ENCODE peak calls at places on chromosomes 2 and 18, in seven cellular contexts. Y, E, O, F, M, N and L are unnamed samples.

GRCh38 chr18:2028986-2029385 is 542.3 kb downstream of the METTL4 start:
- DNase-seq in Y (no peak), E (no peak), O (no peak), F (no peak), M (no peak), N (no peak), L (no peak)

GRCh38 chr18:79855147-79855910 is 57.6 kb downstream of the KCNG2 start:
- DNase-seq in Y (no peak), E (peak; percentile 32), O (no peak), F (no peak), M (peak; percentile 75), N (no peak), L (no peak)

GRCh38 chr2:99635710-99636431 is 146.1 kb upstream of the REV1 start:
- DNase-seq in Y (no peak), E (no peak), O (no peak), F (peak; percentile 64), M (no peak), N (no peak), L (no peak)

GRCh38 chr2:175633227-175633626 is 368.8 kb downstream of the LNPK start:
- DNase-seq in Y (no peak), E (no peak), O (no peak), F (no peak), M (no peak), N (no peak), L (no peak)

GRCh38 chr18:43661570-43661969 is 384.3 kb upstream of the SYT4 start:
- DNase-seq in Y (peak; percentile 9), E (peak; percentile 49), O (no peak), F (peak; percentile 71), M (no peak), N (no peak), L (no peak)

GRCh38 chr18:6215888-6216287 is 198.8 kb downstream of the L3MBTL4 start:
- DNase-seq in Y (no peak), E (no peak), O (no peak), F (no peak), M (no peak), N (no peak), L (no peak)

GRCh38 chr2:191115391-191115790 is 35.4 kb downstream of the STAT4 start:
- DNase-seq in Y (no peak), E (no peak), O (peak; percentile 53), F (peak; percentile 52), M (no peak), N (peak; percentile 48), L (no peak)

GRCh38 chr2:164701565-164701964 is 80.3 kb upstream of the GRB14 start:
- DNase-seq in Y (no peak), E (no peak), O (no peak), F (no peak), M (no peak), N (no peak), L (no peak)

GRCh38 chr2:29663266-29663665 is 258.1 kb downstream of the ALK start:
- DNase-seq in Y (no peak), E (no peak), O (no peak), F (peak; percentile 77), M (no peak), N (no peak), L (no peak)

GRCh38 chr2:46073540-46074018 is 223.6 kb upstream of the EPAS1 start:
- DNase-seq in Y (peak; percentile 47), E (no peak), O (no peak), F (peak; percentile 99), M (no peak), N (no peak), L (no peak)

GRCh38 chr2:10338242-10339188 is 35.8 kb downstream of the HPCAL1 start:
- DNase-seq in Y (no peak), E (no peak), O (no peak), F (no peak), M (peak; percentile 51), N (no peak), L (no peak)
- H3K4me3 ChIP-seq in Y (no peak overlapping the region), E (no peak overlapping the region), O (no peak overlapping the region), F (no peak overlapping the region), M (no peak overlapping the region), N (no peak overlapping the region), L (no peak overlapping the region)

GRCh38 chr18:62556397-62556796 is 33.6 kb downstream of the ZCCHC2 start:
- DNase-seq in Y (no peak), E (no peak), O (no peak), F (no peak), M (no peak), N (no peak), L (no peak)
- H3K36me3 ChIP-seq in Y (no peaks in the 10 kb centered on the region), E (no peaks in the 10 kb centered on the region), O (peaks cover 48% of the 10 kb centered on the region), F (peaks cover 2% of the 10 kb centered on the region), M (peaks cover 97% of the 10 kb centered on the region), N (peaks cover 75% of the 10 kb centered on the region), L (peaks cover 4% of the 10 kb centered on the region)

GRCh38 chr18:25038261-25038660 is 313.7 kb downstream of the ZNF521 start:
- DNase-seq in Y (no peak), E (no peak), O (no peak), F (no peak), M (no peak), N (no peak), L (no peak)
- H3K4me1 ChIP-seq in Y (no peaks in the 10 kb centered on the region), E (no peaks in the 10 kb centered on the region), O (no peaks in the 10 kb centered on the region), F (no peaks in the 10 kb centered on the region), M (peaks cover 3% of the 10 kb centered on the region), N (no peaks in the 10 kb centered on the region), L (no peaks in the 10 kb centered on the region)

GRCh38 chr2:187577310-187577709 is 23.1 kb upstream of the TFPI start:
- DNase-seq in Y (no peak), E (no peak), O (no peak), F (no peak), M (no peak), N (no peak), L (no peak)

GRCh38 chr2:187575081-187576067 is 21.1 kb upstream of the TFPI start:
- DNase-seq in Y (no peak), E (no peak), O (no peak), F (peak; percentile 51), M (no peak), N (no peak), L (no peak)

GRCh38 chr2:187576906-187577305 is 22.7 kb upstream of the TFPI start:
- DNase-seq in Y (no peak), E (no peak), O (no peak), F (peak; percentile 25), M (no peak), N (no peak), L (no peak)

GRCh38 chr2:187581125-187581896 is 27.1 kb upstream of the TFPI start:
- DNase-seq in Y (peak; percentile 19), E (no peak), O (no peak), F (peak; percentile 35), M (no peak), N (peak; percentile 1), L (no peak)

GRCh38 chr2:187580462-187581124 is 26.4 kb upstream of the TFPI start:
- DNase-seq in Y (no peak), E (no peak), O (no peak), F (peak; percentile 75), M (no peak), N (no peak), L (no peak)
- H3K4me3 ChIP-seq in Y (no peak overlapping the region), E (no peak overlapping the region), O (no peak overlapping the region), F (no peak overlapping the region), M (no peak overlapping the region), N (no peak overlapping the region), L (no peak overlapping the region)

GRCh38 chr2:240578488-240578887 is 8.0 kb upstream of the CAPN10 start:
- DNase-seq in Y (no peak), E (no peak), O (no peak), F (no peak), M (no peak), N (no peak), L (no peak)
- H3K36me3 ChIP-seq in Y (peaks cover 26% of the 10 kb centered on the region), E (no peaks in the 10 kb centered on the region), O (peaks cover 53% of the 10 kb centered on the region), F (peaks cover 5% of the 10 kb centered on the region), M (peaks cover 62% of the 10 kb centered on the region), N (peaks cover 33% of the 10 kb centered on the region), L (peaks cover 32% of the 10 kb centered on the region)

DNA sequence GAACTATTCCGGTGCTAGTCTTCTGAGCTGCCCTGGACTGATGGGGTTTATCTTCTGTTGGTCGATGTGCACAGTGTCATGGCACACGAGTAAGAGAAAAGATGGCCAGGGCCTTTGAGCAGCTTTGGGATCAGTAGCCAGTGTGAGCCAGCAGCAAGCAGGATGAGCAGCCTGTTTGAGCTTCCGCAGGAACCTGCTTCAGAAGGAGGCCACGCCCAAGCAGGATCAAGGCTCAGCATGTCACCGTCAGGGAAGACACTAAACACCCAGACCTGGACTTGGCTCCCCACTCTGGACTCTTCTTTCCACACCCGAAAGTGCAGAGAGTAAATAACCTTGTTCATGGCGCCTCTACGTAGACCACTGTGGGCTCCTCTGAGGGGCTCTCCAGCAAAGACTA is 25.2 kb upstream of the ASB1 start:
- DNase-seq in Y (no peak), E (no peak), O (no peak), F (no peak), M (no peak), N (no peak), L (no peak)
- H3K4me1 ChIP-seq in Y (no peaks in the 10 kb centered on the region), E (peaks cover 2% of the 10 kb centered on the region), O (no peaks in the 10 kb centered on the region), F (no peaks in the 10 kb centered on the region), M (no peaks in the 10 kb centered on the region), N (peaks cover 5% of the 10 kb centered on the region), L (peaks cover 5% of the 10 kb centered on the region)

GRCh38 chr2:4091013-4091412 is 387.6 kb downstream of the DCDC2C start:
- DNase-seq in Y (no peak), E (no peak), O (no peak), F (no peak), M (no peak), N (no peak), L (no peak)
- H3K4me3 ChIP-seq in Y (no peak overlapping the region), E (no peak overlapping the region), O (no peak overlapping the region), F (no peak overlapping the region), M (no peak overlapping the region), N (no peak overlapping the region), L (no peak overlapping the region)

GRCh38 chr2:209977386-209978239 is 24.8 kb upstream of the RPE start:
- DNase-seq in Y (no peak), E (no peak), O (no peak), F (peak; percentile 19), M (no peak), N (peak; percentile 51), L (no peak)

GRCh38 chr2:209974566-209974965 is 27.9 kb upstream of the RPE start:
- DNase-seq in Y (no peak), E (no peak), O (no peak), F (no peak), M (no peak), N (no peak), L (no peak)

GRCh38 chr2:209973328-209973727 is 29.1 kb upstream of the RPE start:
- DNase-seq in Y (no peak), E (no peak), O (no peak), F (peak; percentile 17), M (no peak), N (no peak), L (no peak)

GRCh38 chr2:209976698-209977385 is 25.6 kb upstream of the RPE start:
- DNase-seq in Y (no peak), E (no peak), O (no peak), F (no peak), M (no peak), N (no peak), L (no peak)
- H3K36me3 ChIP-seq in Y (no peaks in the 10 kb centered on the region), E (no peaks in the 10 kb centered on the region), O (no peaks in the 10 kb centered on the region), F (no peaks in the 10 kb centered on the region), M (no peaks in the 10 kb centered on the region), N (no peaks in the 10 kb centered on the region), L (no peaks in the 10 kb centered on the region)